ENCODE peak calls at places on chromosomes 12 and 14, in ten cellular contexts. G is PC-9, V is endothelial cell, D is fibroblast of pulmonary artery, A is fibroblast of lung, B is fibroblast of the aortic adventitia, Q is heart left ventricle, E is AG09319, C is GM20000, L is GM23338. X is an unnamed sample.

GRCh38 chr12:81639196-81639595 is 120.0 kb downstream of the PPFIA2 start:
- DNase-seq in L (no peak), G (no peak), Q (no peak), V (no peak), E (no peak), A (no peak), C (no peak), B (no peak), D (no peak), X (peak)

GRCh38 chr14:93045211-93045674 is 70.5 kb downstream of the ITPK1 start:
- DNase-seq in G (peak), C (no peak), D (no peak), L (peak), Q (no peak), A (no peak), E (no peak), V (no peak), B (no peak), X (no peak)

GRCh38 chr12:131608740-131609665 is 101.9 kb upstream of the SFSWAP start:
- DNase-seq in C (peak), G (no peak), B (peak), E (peak), Q (peak), A (peak), D (peak), V (peak), L (peak), X (no peak)

GRCh38 chr14:96090441-96091148 is 51.4 kb downstream of the C14orf132 start:
- DNase-seq in C (no peak), G (no peak), D (peak), A (peak), B (peak), Q (peak), L (no peak), E (no peak), V (no peak), X (peak)

GRCh38 chr12:93776581-93777018 is 99.4 kb downstream of the CRADD start:
- DNase-seq in B (peak), G (no peak), D (peak), V (no peak), C (no peak), E (peak), A (peak), L (no peak), Q (no peak), X (peak)

GRCh38 chr12:123847876-123848275 is 85.8 kb downstream of the DNAH10 start:
- DNase-seq in B (no peak), D (no peak), C (no peak), V (no peak), G (no peak), Q (no peak), E (no peak), L (no peak), A (no peak), X (no peak)

GRCh38 chr14:53979141-53979673 is 22.6 kb upstream of the BMP4 start:
- DNase-seq in A (no peak), Q (no peak), G (peak), D (peak), L (peak), V (no peak), B (peak), E (no peak), C (no peak), X (peak)

GRCh38 chr12:52319097-52319496 is 2.1 kb downstream of the KRT83 start:
- DNase-seq in C (peak), G (no peak), L (peak), D (no peak), A (no peak), B (no peak), E (no peak), V (no peak), Q (no peak), X (no peak)

GRCh38 chr12:88973998-88974397 is 378.3 kb downstream of the DUSP6 start:
- DNase-seq in V (no peak), G (no peak), D (no peak), A (no peak), E (no peak), L (no peak), B (no peak), C (no peak), Q (no peak), X (no peak)

GRCh38 chr12:4526923-4527546 is 11.7 kb upstream of the RAD51AP1 start:
- DNase-seq in C (peak), E (no peak), L (peak), G (no peak), B (peak), D (peak), A (peak), V (no peak), Q (no peak), X (peak)

GRCh38 chr12:23197266-23197665 is 572.3 kb downstream of the ETNK1 start:
- DNase-seq in Q (no peak), D (no peak), E (no peak), V (no peak), A (peak), B (peak), C (no peak), L (no peak), G (no peak), X (peak)

GRCh38 chr12:13218641-13219040 is 22.1 kb downstream of the EMP1 start:
- DNase-seq in A (no peak), B (no peak), E (no peak), C (no peak), G (no peak), D (no peak), V (no peak), L (no peak), Q (no peak), X (no peak)

GRCh38 chr14:34409721-34410120 is 52.3 kb downstream of the SPTSSA start:
- DNase-seq in Q (no peak), V (no peak), E (no peak), D (no peak), G (no peak), B (no peak), C (no peak), A (no peak), L (no peak), X (no peak)

GRCh38 chr12:89571481-89572190 is 45.8 kb upstream of the POC1B start:
- DNase-seq in B (peak), Q (no peak), L (no peak), D (peak), E (peak), V (no peak), A (peak), C (no peak), G (no peak), X (peak)

GRCh38 chr14:50943943-50944646 is at the start of gene PYGL:
- DNase-seq in L (peak), C (peak), V (peak), Q (peak), A (peak), E (no peak), G (peak), B (peak), D (peak), X (peak)

GRCh38 chr12:104957388-104958008 is 592 bp downstream of the SLC41A2 start:
- DNase-seq in V (no peak), E (no peak), G (peak), L (peak), B (no peak), C (no peak), D (no peak), Q (no peak), A (no peak), X (no peak)

GRCh38 chr14:93041002-93041401 is 74.7 kb downstream of the ITPK1 start:
- DNase-seq in V (no peak), B (no peak), A (no peak), E (no peak), G (no peak), C (no peak), L (peak), D (no peak), Q (no peak), X (no peak)

GRCh38 chr14:40365305-40365704 is 933.1 kb upstream of the FBXO33 start:
- DNase-seq in E (no peak), C (no peak), V (no peak), B (no peak), G (no peak), D (no peak), Q (no peak), A (no peak), L (no peak), X (no peak)

GRCh38 chr12:109494348-109494881 is 17.0 kb downstream of the UBE3B start:
- DNase-seq in L (no peak), C (no peak), Q (no peak), E (no peak), G (no peak), V (no peak), A (no peak), B (no peak), D (no peak), X (no peak)

GRCh38 chr12:41213107-41213506 is 25.0 kb downstream of the PDZRN4 start:
- DNase-seq in Q (no peak), D (no peak), C (no peak), E (no peak), A (no peak), B (no peak), G (no peak), V (no peak), L (no peak), X (no peak)

GRCh38 chr12:104469523-104469922 is 12.8 kb downstream of the CHST11 start:
- DNase-seq in E (no peak), V (no peak), G (no peak), A (no peak), C (no peak), L (no peak), D (no peak), Q (no peak), B (no peak), X (no peak)

GRCh38 chr12:34604631-34605509 is 582.6 kb downstream of the ALG10 start:
- DNase-seq in A (no peak), D (no peak), E (no peak), Q (no peak), V (no peak), C (no peak), L (no peak), G (no peak), B (no peak), X (no peak)

GRCh38 chr12:131370791-131371579 is 339.9 kb upstream of the SFSWAP start:
- DNase-seq in L (no peak), Q (no peak), C (no peak), E (no peak), A (no peak), D (no peak), G (no peak), V (no peak), B (no peak), X (no peak)

GRCh38 chr14:38837333-38838048 is 265.5 kb downstream of the SEC23A start:
- DNase-seq in A (no peak), E (no peak), C (no peak), G (no peak), B (no peak), L (no peak), D (no peak), Q (peak), V (no peak), X (no peak)

GRCh38 chr12:21672151-21672550 is 14.5 kb upstream of the LDHB start:
- DNase-seq in E (no peak), G (peak), V (no peak), A (no peak), B (no peak), Q (no peak), C (no peak), L (no peak), D (no peak), X (no peak)

GRCh38 chr12:93015970-93016751 is 87.1 kb upstream of the EEA1 start:
- DNase-seq in L (no peak), Q (no peak), C (no peak), G (peak), B (no peak), V (no peak), E (no peak), D (no peak), A (no peak), X (peak)

GRCh38 chr12:109524466-109525278 is 47.2 kb downstream of the UBE3B start:
- DNase-seq in Q (no peak), B (no peak), A (no peak), L (no peak), D (no peak), C (no peak), G (no peak), V (no peak), E (no peak), X (no peak)

GRCh38 chr14:97975960-97976359 is 1178.8 kb downstream of the VRK1 start:
- DNase-seq in V (no peak), G (no peak), E (no peak), A (no peak), Q (no peak), L (no peak), B (no peak), C (no peak), D (no peak), X (no peak)

GRCh38 chr12:15220451-15220850 is 766 bp downstream of the RERG start:
- DNase-seq in V (no peak), L (no peak), D (no peak), B (no peak), G (no peak), E (no peak), Q (no peak), A (no peak), C (no peak), X (no peak)

GRCh38 chr12:50184261-50184660 is 17.1 kb upstream of the CERS5 start:
- DNase-seq in B (no peak), E (no peak), D (no peak), A (no peak), G (no peak), V (no peak), Q (no peak), L (no peak), C (no peak), X (no peak)

GRCh38 chr14:67738740-67739504 is 37.2 kb downstream of the RDH12 start:
- DNase-seq in B (peak), E (peak), L (no peak), V (no peak), G (peak), C (no peak), D (peak), Q (peak), A (peak), X (peak)

GRCh38 chr12:52307836-52308806 is 13.1 kb downstream of the KRT83 start:
- DNase-seq in L (peak), B (peak), C (no peak), G (peak), E (peak), A (peak), D (peak), Q (peak), V (peak), X (peak)

GRCh38 chr12:90851800-90852718 is 102.9 kb downstream of the CCER1 start:
- DNase-seq in G (no peak), L (no peak), D (no peak), B (no peak), Q (no peak), E (no peak), V (no peak), C (no peak), A (no peak), X (no peak)

GRCh38 chr14:65333926-65334687 is 78.4 kb upstream of the FUT8 start:
- DNase-seq in A (peak), L (peak), Q (peak), E (peak), C (no peak), D (peak), G (no peak), B (peak), V (no peak), X (peak)

GRCh38 chr12:45183263-45183662 is 32.6 kb upstream of the ANO6 start:
- DNase-seq in B (peak), G (no peak), D (peak), E (no peak), A (peak), C (no peak), Q (no peak), V (no peak), L (no peak), X (peak)

GRCh38 chr12:106894774-106895173 is 60.9 kb upstream of the TMEM263 start:
- DNase-seq in L (no peak), V (no peak), Q (no peak), D (no peak), E (no peak), B (no peak), G (no peak), C (no peak), A (no peak), X (no peak)

GRCh38 chr12:108567974-108568652 is 5.7 kb downstream of the ISCU start:
- DNase-seq in G (no peak), Q (no peak), A (no peak), B (no peak), D (no peak), C (no peak), V (no peak), E (no peak), L (no peak), X (peak)

GRCh38 chr12:130428116-130428515 is 90.4 kb downstream of the PIWIL1 start:
- DNase-seq in L (no peak), G (no peak), A (no peak), C (no peak), V (no peak), D (no peak), E (no peak), Q (no peak), B (no peak), X (no peak)

GRCh38 chr12:125533434-125534029 is 468.3 kb downstream of the AACS start:
- DNase-seq in G (no peak), Q (no peak), C (peak), V (peak), A (no peak), D (no peak), B (peak), E (no peak), L (peak), X (peak)
- TF ChIP-seq CTCF in G (peak), Q (peak), C (peak), V (peak), A (no peak), D (no peak), B (peak), E (peak), L (peak), X (peak)

GRCh38 chr12:51270847-51271518 is 768 bp upstream of the SMAGP start:
- DNase-seq in A (peak), E (no peak), D (peak), V (no peak), G (peak), C (no peak), L (no peak), Q (no peak), B (peak), X (peak)

GRCh38 chr12:51264297-51264696 is 5.9 kb downstream of the SMAGP start:
- DNase-seq in G (no peak), V (no peak), C (no peak), A (no peak), B (no peak), E (no peak), D (no peak), L (no peak), Q (no peak), X (no peak)

GRCh38 chr12:51265024-51265423 is 5.2 kb downstream of the SMAGP start:
- DNase-seq in G (no peak), E (no peak), D (no peak), Q (no peak), B (no peak), V (no peak), L (no peak), A (no peak), C (no peak), X (no peak)

GRCh38 chr12:51270067-51270846 is at the start of gene SMAGP:
- DNase-seq in A (peak), Q (peak), V (peak), C (peak), B (peak), E (no peak), L (peak), G (peak), D (peak), X (peak)

GRCh38 chr12:51269174-51270066 is 795 bp downstream of the SMAGP start:
- DNase-seq in D (peak), B (peak), V (peak), E (no peak), C (peak), L (peak), Q (peak), G (peak), A (peak), X (peak)
- TF ChIP-seq CTCF in D (peak), B (peak), V (peak), E (peak), C (peak), L (peak), Q (peak), G (peak), A (peak), X (peak)

DNA sequence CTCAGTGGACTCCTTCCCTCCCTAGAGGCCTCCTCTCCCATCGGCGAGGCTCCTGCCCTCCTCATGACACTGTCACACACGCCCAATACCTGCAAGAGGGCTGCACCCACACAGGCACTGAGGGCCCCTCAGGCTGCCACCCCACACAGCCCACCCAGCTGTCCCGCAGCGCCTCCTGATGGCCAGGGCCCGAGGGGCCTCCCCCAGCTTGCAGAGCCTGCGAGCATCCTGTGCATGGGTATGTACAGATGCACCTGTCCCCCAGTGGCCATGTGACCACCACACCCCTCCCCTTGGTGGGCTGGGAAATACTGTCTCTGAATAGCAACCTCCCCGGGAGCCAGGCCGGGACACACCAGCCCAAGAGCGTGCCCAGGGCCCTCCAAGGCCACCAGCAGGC is 19.0 kb upstream of the NUDT14 start:
- DNase-seq in B (no peak), G (no peak), E (no peak), V (no peak), C (no peak), A (no peak), D (no peak), L (no peak), Q (no peak), X (no peak)
- TF ChIP-seq CTCF in B (no peak), G (no peak), E (no peak), V (no peak), C (no peak), A (no peak), D (no peak), L (peak), Q (no peak), X (peak)

GRCh38 chr14:90301122-90301521 is 30.6 kb downstream of the NRDE2 start:
- DNase-seq in C (no peak), B (no peak), D (no peak), L (no peak), E (no peak), Q (no peak), A (no peak), V (no peak), G (no peak), X (no peak)

GRCh38 chr14:90300649-90301048 is 31.1 kb downstream of the NRDE2 start:
- DNase-seq in D (peak), Q (no peak), B (peak), E (no peak), A (peak), L (no peak), C (no peak), G (no peak), V (no peak), X (no peak)

GRCh38 chr14:90303382-90303943 is 28.3 kb downstream of the NRDE2 start:
- DNase-seq in A (no peak), G (no peak), D (no peak), V (no peak), Q (no peak), E (no peak), B (no peak), C (no peak), L (no peak), X (no peak)

GRCh38 chr14:90302529-90303303 is 29.0 kb downstream of the NRDE2 start:
- DNase-seq in V (no peak), L (peak), B (peak), E (no peak), G (no peak), Q (no peak), C (no peak), D (peak), A (no peak), X (no peak)

GRCh38 chr14:90301580-90302181 is 30.1 kb downstream of the NRDE2 start:
- DNase-seq in B (peak), V (no peak), E (peak), G (peak), A (peak), D (peak), L (peak), C (peak), Q (no peak), X (peak)
- TF ChIP-seq CTCF in B (peak), V (no peak), E (peak), G (peak), A (peak), D (peak), L (peak), C (no peak), Q (peak), X (peak)

DNA sequence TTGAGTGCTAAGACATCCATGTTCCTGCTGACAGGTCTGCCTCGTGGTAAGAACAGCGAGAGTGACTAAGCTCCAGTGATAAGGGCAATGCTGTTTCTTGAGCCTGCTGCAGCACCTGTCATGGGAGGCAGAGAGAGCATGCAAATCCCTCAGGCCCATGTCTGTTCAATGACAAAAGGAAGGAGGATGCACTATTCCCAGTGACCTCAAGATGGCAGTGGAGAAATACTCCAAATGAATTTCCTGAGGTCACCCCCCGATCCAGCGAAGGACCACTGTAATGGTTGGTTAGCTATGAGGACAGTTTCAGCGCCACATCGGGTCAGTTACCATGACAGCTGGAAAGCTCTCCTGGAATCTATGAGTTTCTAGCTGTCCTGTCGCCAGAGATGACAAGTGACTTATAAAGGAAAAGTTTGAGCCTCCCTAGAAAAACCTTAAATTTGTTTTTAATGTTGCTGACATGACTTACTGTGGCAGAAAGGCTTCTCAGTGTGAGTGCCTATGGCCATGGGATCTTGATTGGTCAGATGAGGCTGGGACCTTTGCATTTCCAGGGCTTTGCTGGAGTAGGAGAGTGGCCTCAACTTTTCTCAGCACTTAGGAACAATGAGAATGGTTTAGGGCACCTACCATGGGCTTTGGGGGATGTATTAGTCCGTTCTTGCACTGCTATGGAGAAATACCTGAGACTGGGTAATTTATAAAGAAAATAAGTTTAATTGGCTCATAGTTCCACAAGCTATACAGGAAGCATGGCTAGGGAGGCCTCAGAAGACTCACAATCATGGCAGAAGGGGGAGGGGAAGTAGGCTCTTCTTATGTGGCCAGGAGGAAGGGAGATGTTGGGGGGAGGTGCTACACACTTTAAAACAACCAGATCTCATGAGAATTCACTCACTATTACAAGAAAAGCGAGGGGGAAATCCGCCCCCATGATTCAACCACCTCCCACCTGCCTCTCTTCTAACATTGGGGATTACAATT is 88.0 kb upstream of the TMEM260 start:
- DNase-seq in B (peak), L (peak), C (peak), Q (no peak), D (peak), V (peak), E (no peak), A (peak), G (peak), X (peak)
- TF ChIP-seq CTCF in B (peak), L (peak), C (peak), Q (peak), D (peak), V (peak), E (peak), A (peak), G (peak), X (peak)